ENCODE peak calls at places on chromosomes 12 and 14, in five cellular contexts. B is LoVo, R is Kasumi-1, A is fibroblast of mammary gland, N is WTC11. J is an unnamed sample.

GRCh38 chr12:78279567-78279966 is 448.9 kb downstream of the NAV3 start:
- DNase-seq in B (no peak), R (no peak), A (no peak), N (no peak), J (no peak)

GRCh38 chr12:132176920-132177551 is 32.8 kb downstream of the NOC4L start:
- DNase-seq in B (no peak), R (no peak), A (no peak), N (no peak), J (no peak)

GRCh38 chr14:59337151-59337611 is 128.0 kb downstream of the GPR135 start:
- DNase-seq in B (no peak), R (no peak), A (peak; percentile 63), N (no peak), J (no peak)

GRCh38 chr14:37466003-37466622 is 128.9 kb downstream of the FOXA1 start:
- DNase-seq in B (peak; percentile 7), R (no peak), A (no peak), N (no peak), J (no peak)

GRCh38 chr14:68143341-68143807 is 323.8 kb downstream of the RAD51B start:
- DNase-seq in B (no peak), R (peak; percentile 74), A (peak; percentile 90), N (no peak), J (peak; percentile 98)

GRCh38 chr12:115295886-115296285 is 611.9 kb upstream of the TBX3 start:
- DNase-seq in B (no peak), R (no peak), A (no peak), N (no peak), J (no peak)

GRCh38 chr12:116916714-116917114 is 6.0 kb downstream of the FBXW8 start:
- DNase-seq in B (peak; percentile 83), R (no peak), A (peak; percentile 91), N (no peak), J (peak; percentile 93)

GRCh38 chr12:106054016-106054415 is 84.7 kb downstream of the NUAK1 start:
- DNase-seq in B (no peak), R (no peak), A (no peak), N (no peak), J (no peak)

GRCh38 chr12:85877459-85877858 is 3.4 kb downstream of the NTS start:
- DNase-seq in B (no peak), R (no peak), A (no peak), N (no peak), J (no peak)

GRCh38 chr12:54259194-54260011 is 20.5 kb downstream of the CBX5 start:
- DNase-seq in B (no peak), R (peak; percentile 41), A (peak; percentile 79), N (peak; percentile 91), J (peak; percentile 94)

GRCh38 chr14:99077076-99077843 is 194.7 kb downstream of the BCL11B start:
- DNase-seq in B (no peak), R (peak; percentile 88), A (no peak), N (no peak), J (no peak)

GRCh38 chr14:40599726-40600125 is 1007.0 kb upstream of the LRFN5 start:
- DNase-seq in B (no peak), R (no peak), A (peak; percentile 5), N (no peak), J (no peak)

GRCh38 chr12:20370001-20370381 is 1.7 kb downstream of the PDE3A start:
- DNase-seq in B (no peak), R (no peak), A (peak; percentile 16), N (peak; percentile 47), J (no peak)

GRCh38 chr14:81221579-81222102 is 882 bp upstream of the GTF2A1 start:
- DNase-seq in B (no peak), R (no peak), A (no peak), N (no peak), J (no peak)

GRCh38 chr12:51048601-51049369 is 658 bp downstream of the LETMD1 start:
- DNase-seq in B (peak; percentile 26), R (no peak), A (peak; percentile 6), N (no peak), J (no peak)

GRCh38 chr12:92908108-92908507 is 21.0 kb downstream of the EEA1 start:
- DNase-seq in B (no peak), R (no peak), A (no peak), N (no peak), J (peak; percentile 9)

J was measured in LHCN-M2.